ENCODE peak calls at places on chromosome 19, in seven cellular contexts. Y, N, O, Z, M, B and G are unnamed samples.
A peak's percentile ranks its signal among the peaks of the same experiment; 100 is the strongest.

GRCh38 chr19:46925548-46925950 is 64.8 kb downstream of the ARHGAP35 start:
- DNase-seq in Y (no peak), N (no peak), O (peak; percentile 64), Z (no peak), M (no peak), B (no peak), G (no peak)

GRCh38 chr19:41530761-41531301 is 45.1 kb upstream of the CEACAM21 start:
- DNase-seq in Y (peak; percentile 36), N (no peak), O (no peak), Z (no peak), M (no peak), B (no peak), G (no peak)

GRCh38 chr19:39401549-39402416 is 4.9 kb upstream of the ZFP36 start:
- DNase-seq in Y (peak; percentile 70), N (peak; percentile 86), O (peak; percentile 90), Z (no peak), M (no peak), B (peak; percentile 81), G (no peak)

GRCh38 chr19:1452802-1453524 is 3.0 kb downstream of the APC2 start:
- DNase-seq in Y (no peak), N (no peak), O (no peak), Z (no peak), M (no peak), B (no peak), G (no peak)

GRCh38 chr19:48659768-48660167 is 13.0 kb downstream of the NTN5 start:
- DNase-seq in Y (no peak), N (no peak), O (peak; percentile 53), Z (no peak), M (no peak), B (no peak), G (no peak)

GRCh38 chr19:6223461-6224307 is 56.1 kb downstream of the MLLT1 start:
- DNase-seq in Y (no peak), N (no peak), O (no peak), Z (no peak), M (peak; percentile 25), B (no peak), G (no peak)

GRCh38 chr19:8005534-8006256 is at the start of gene ELAVL1:
- DNase-seq in Y (peak; percentile 83), N (peak; percentile 85), O (peak; percentile 85), Z (peak; percentile 28), M (peak; percentile 80), B (peak; percentile 92), G (no peak)

GRCh38 chr19:13117772-13118423 is at the start of gene NACC1:
- DNase-seq in Y (peak; percentile 81), N (peak; percentile 84), O (peak; percentile 89), Z (peak; percentile 60), M (peak; percentile 59), B (peak; percentile 91), G (peak; percentile 26)

GRCh38 chr19:32748497-32748896 is 28.9 kb downstream of the TDRD12 start:
- DNase-seq in Y (no peak), N (no peak), O (no peak), Z (no peak), M (no peak), B (no peak), G (no peak)

GRCh38 chr19:39915101-39915847 is 19.2 kb downstream of the FCGBP start:
- DNase-seq in Y (no peak), N (no peak), O (no peak), Z (no peak), M (no peak), B (no peak), G (no peak)

GRCh38 chr19:30106417-30107095 is 164.5 kb downstream of the URI1 start:
- DNase-seq in Y (no peak), N (no peak), O (no peak), Z (no peak), M (no peak), B (no peak), G (no peak)